ENCODE peak calls at places on chromosomes 5 and 9, in eight cellular contexts. I, E, M, C, P, J, A and U are unnamed samples.

GRCh38 chr5:168346417-168346816 is 55.0 kb downstream of the WWC1 start:
- DNase-seq in I (peak; percentile 57), E (no peak), M (no peak), C (peak; percentile 94), P (no peak), J (no peak), A (no peak), U (no peak)

GRCh38 chr9:95783426-95783975 is 92.0 kb upstream of the ERCC6L2 start:
- DNase-seq in I (peak; percentile 54), E (no peak), M (peak; percentile 51), C (no peak), P (no peak), J (no peak), A (no peak), U (no peak)

GRCh38 chr9:82188817-82189216 is 200.2 kb downstream of the SPATA31D1 start:
- DNase-seq in I (no peak), E (no peak), M (no peak), C (peak; percentile 28), P (no peak), J (no peak), A (no peak), U (no peak)

GRCh38 chr9:125867752-125868400 is 120.7 kb downstream of the PBX3 start:
- DNase-seq in I (no peak), E (no peak), M (peak; percentile 17), C (peak; percentile 78), P (no peak), J (no peak), A (no peak), U (no peak)

GRCh38 chr9:83429229-83429628 is 109.0 kb downstream of the FRMD3 start:
- DNase-seq in I (no peak), E (no peak), M (no peak), C (no peak), P (no peak), J (no peak), A (no peak), U (no peak)

GRCh38 chr5:171610686-171611085 is 174.9 kb upstream of the SMIM23 start:
- DNase-seq in I (no peak), E (no peak), M (no peak), C (no peak), P (no peak), J (no peak), A (no peak), U (no peak)

GRCh38 chr9:98501776-98502175 is 207.0 kb downstream of the GABBR2 start:
- DNase-seq in I (no peak), E (no peak), M (peak; percentile 16), C (no peak), P (no peak), J (no peak), A (no peak), U (no peak)

GRCh38 chr9:37656936-37657335 is 6.2 kb downstream of the FRMPD1 start:
- DNase-seq in I (no peak), E (no peak), M (no peak), C (no peak), P (no peak), J (no peak), A (no peak), U (no peak)

GRCh38 chr9:135515083-135515511 is 6.1 kb upstream of the LCN1 start:
- DNase-seq in I (no peak), E (no peak), M (no peak), C (no peak), P (no peak), J (no peak), A (no peak), U (no peak)

GRCh38 chr5:10173716-10174115 is 76.0 kb downstream of the ATPSCKMT start:
- DNase-seq in I (no peak), E (no peak), M (no peak), C (no peak), P (no peak), J (no peak), A (no peak), U (no peak)

GRCh38 chr5:14869286-14870164 is 2.1 kb downstream of the ANKH start:
- DNase-seq in I (no peak), E (no peak), M (peak; percentile 18), C (peak; percentile 26), P (no peak), J (no peak), A (no peak), U (no peak)

GRCh38 chr5:111574316-111574715 is 62.0 kb upstream of the STARD4 start:
- DNase-seq in I (no peak), E (no peak), M (peak; percentile 50), C (peak; percentile 11), P (no peak), J (no peak), A (no peak), U (no peak)

GRCh38 chr9:447230-448025 is 232.8 kb downstream of the DOCK8 start:
- DNase-seq in I (no peak), E (no peak), M (peak; percentile 48), C (peak; percentile 97), P (no peak), J (no peak), A (no peak), U (no peak)

GRCh38 chr5:176762489-176762888 is 47.9 kb upstream of the UNC5A start:
- DNase-seq in I (peak; percentile 47), E (no peak), M (no peak), C (peak; percentile 14), P (no peak), J (no peak), A (no peak), U (no peak)

GRCh38 chr9:129962376-129962765 is 80.6 kb downstream of the FNBP1 start:
- DNase-seq in I (no peak), E (no peak), M (no peak), C (no peak), P (no peak), J (no peak), A (no peak), U (no peak)

GRCh38 chr5:151251621-151252020 is 1.4 kb upstream of the GM2A start:
- DNase-seq in I (no peak), E (no peak), M (no peak), C (no peak), P (no peak), J (no peak), A (no peak), U (no peak)

GRCh38 chr5:151249280-151249679 is 3.7 kb upstream of the GM2A start:
- DNase-seq in I (no peak), E (no peak), M (peak; percentile 23), C (no peak), P (no peak), J (no peak), A (no peak), U (no peak)

GRCh38 chr5:151248651-151249050 is 4.3 kb upstream of the GM2A start:
- DNase-seq in I (no peak), E (no peak), M (no peak), C (no peak), P (no peak), J (no peak), A (no peak), U (no peak)

GRCh38 chr5:151251001-151251551 is 1.9 kb upstream of the GM2A start:
- DNase-seq in I (no peak), E (no peak), M (no peak), C (no peak), P (no peak), J (no peak), A (no peak), U (no peak)

GRCh38 chr5:151250346-151251000 is 2.5 kb upstream of the GM2A start:
- DNase-seq in I (no peak), E (no peak), M (no peak), C (no peak), P (no peak), J (no peak), A (peak; percentile 28), U (no peak)
- H3K4me3 ChIP-seq in I (no peak overlapping the region), E (no peak overlapping the region), M (no peak overlapping the region), C (no peak overlapping the region), P (no peak overlapping the region), J (no peak overlapping the region), A (no peak overlapping the region), U (no peak overlapping the region)

DNA sequence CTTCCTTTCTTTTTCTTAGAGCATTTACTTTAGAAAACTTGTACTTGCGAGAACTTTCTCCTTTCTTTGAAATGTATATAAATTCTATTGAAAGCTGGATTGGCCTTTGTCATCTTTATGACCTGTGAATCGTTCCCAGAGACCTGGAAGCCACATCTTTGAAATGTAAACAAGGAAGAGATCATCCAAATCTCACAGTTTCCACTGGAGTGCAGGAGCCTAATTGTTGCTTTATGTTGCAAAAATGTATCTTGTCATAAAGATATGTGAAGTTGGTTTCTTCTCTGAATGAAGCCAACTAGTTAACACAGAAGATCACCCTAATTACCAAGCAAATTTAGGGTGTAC is 1101.8 kb downstream of the TAF11L14 start:
- DNase-seq in I (no peak), E (no peak), M (no peak), C (no peak), P (no peak), J (no peak), A (no peak), U (no peak)
- H3K4me3 ChIP-seq in I (no peak overlapping the region), E (no peak overlapping the region), M (no peak overlapping the region), C (no peak overlapping the region), P (no peak overlapping the region), J (no peak overlapping the region), A (no peak overlapping the region), U (no peak overlapping the region)

GRCh38 chr9:126925876-126926275 is 11.3 kb downstream of the RALGPS1 start:
- DNase-seq in I (no peak), E (no peak), M (no peak), C (no peak), P (no peak), J (no peak), A (no peak), U (no peak)
- H3K4me3 ChIP-seq in I (no peak overlapping the region), E (no peak overlapping the region), M (no peak overlapping the region), C (no peak overlapping the region), P (no peak overlapping the region), J (no peak overlapping the region), A (no peak overlapping the region), U (no peak overlapping the region)

GRCh38 chr5:137750436-137750835 is 3.7 kb downstream of the HNRNPA0 start:
- DNase-seq in I (no peak), E (no peak), M (no peak), C (no peak), P (no peak), J (no peak), A (no peak), U (no peak)
- H3K4me3 ChIP-seq in I (no peak overlapping the region), E (no peak overlapping the region), M (peak overlapping the region; percentile 83), C (no peak overlapping the region), P (no peak overlapping the region), J (no peak overlapping the region), A (no peak overlapping the region), U (no peak overlapping the region)